ENCODE peak calls at places on chromosome 11, in six cellular contexts. One of them, this sample, is unnamed.

GRCh38 chr11:67482275-67482735 is 521 bp upstream of the AIP start:
- DNase-seq in PC-9: no peak
- DNase-seq in upper lobe of right lung: no peak
- DNase-seq in spleen: no peak
- DNase-seq in adrenal gland: no peak
- DNase-seq in A549: no peak
- DNase-seq in this sample: no peak

GRCh38 chr11:69574383-69575255 is 66.3 kb upstream of the CCND1 start:
- DNase-seq in A549: no peak
- DNase-seq in PC-9: no peak
- DNase-seq in upper lobe of right lung: peak
- DNase-seq in adrenal gland: no peak
- DNase-seq in spleen: no peak
- DNase-seq in this sample: no peak

GRCh38 chr11:45773271-45774022 is 31.5 kb upstream of the SLC35C1 start:
- DNase-seq in A549: no peak
- DNase-seq in PC-9: no peak
- DNase-seq in upper lobe of right lung: no peak
- DNase-seq in adrenal gland: no peak
- DNase-seq in spleen: no peak
- DNase-seq in this sample: no peak

GRCh38 chr11:18768472-18768901 is 23.1 kb downstream of the PTPN5 start:
- DNase-seq in A549: no peak
- DNase-seq in adrenal gland: no peak
- DNase-seq in spleen: peak
- DNase-seq in upper lobe of right lung: no peak
- DNase-seq in PC-9: no peak
- DNase-seq in this sample: no peak

GRCh38 chr11:58905716-58906547 is 33.4 kb upstream of the GLYATL1 start:
- DNase-seq in adrenal gland: no peak
- DNase-seq in PC-9: no peak
- DNase-seq in upper lobe of right lung: no peak
- DNase-seq in spleen: no peak
- DNase-seq in A549: peak
- DNase-seq in this sample: peak

GRCh38 chr11:5910521-5910920 is 17.5 kb downstream of the OR52E5 start:
- DNase-seq in A549: no peak
- DNase-seq in PC-9: no peak
- DNase-seq in upper lobe of right lung: no peak
- DNase-seq in adrenal gland: no peak
- DNase-seq in spleen: no peak
- DNase-seq in this sample: no peak

GRCh38 chr11:43508511-43508918 is 149.8 kb downstream of the TTC17 start:
- DNase-seq in adrenal gland: no peak
- DNase-seq in upper lobe of right lung: no peak
- DNase-seq in PC-9: no peak
- DNase-seq in spleen: no peak
- DNase-seq in A549: peak
- DNase-seq in this sample: peak

GRCh38 chr11:2072551-2073261 is 66.5 kb downstream of the IGF2 start:
- DNase-seq in adrenal gland: no peak
- DNase-seq in upper lobe of right lung: peak
- DNase-seq in spleen: peak
- DNase-seq in PC-9: no peak
- DNase-seq in A549: no peak
- DNase-seq in this sample: no peak

GRCh38 chr11:32358729-32359128 is 76.6 kb downstream of the WT1 start:
- DNase-seq in PC-9: no peak
- DNase-seq in adrenal gland: peak
- DNase-seq in A549: no peak
- DNase-seq in upper lobe of right lung: no peak
- DNase-seq in spleen: no peak
- DNase-seq in this sample: no peak

GRCh38 chr11:66881927-66882452 is 25.1 kb downstream of the LRFN4 start:
- DNase-seq in A549: no peak
- DNase-seq in spleen: no peak
- DNase-seq in PC-9: no peak
- DNase-seq in upper lobe of right lung: no peak
- DNase-seq in adrenal gland: peak
- DNase-seq in this sample: no peak

GRCh38 chr11:47977651-47978050 is 2.7 kb upstream of the PTPRJ start:
- DNase-seq in spleen: no peak
- DNase-seq in A549: no peak
- DNase-seq in PC-9: no peak
- DNase-seq in adrenal gland: no peak
- DNase-seq in upper lobe of right lung: no peak
- DNase-seq in this sample: no peak

GRCh38 chr11:77087723-77088225 is 14.9 kb upstream of the OMP start:
- DNase-seq in spleen: peak
- DNase-seq in PC-9: no peak
- DNase-seq in A549: no peak
- DNase-seq in upper lobe of right lung: peak
- DNase-seq in adrenal gland: no peak
- DNase-seq in this sample: no peak

GRCh38 chr11:33701831-33702230 is 1.2 kb upstream of the C11orf91 start:
- DNase-seq in adrenal gland: peak
- DNase-seq in upper lobe of right lung: no peak
- DNase-seq in A549: peak
- DNase-seq in spleen: no peak
- DNase-seq in PC-9: no peak
- DNase-seq in this sample: peak

GRCh38 chr11:106186630-106187029 is 109.2 kb downstream of the AASDHPPT start:
- DNase-seq in PC-9: no peak
- DNase-seq in A549: peak
- DNase-seq in upper lobe of right lung: no peak
- DNase-seq in adrenal gland: no peak
- DNase-seq in spleen: no peak
- DNase-seq in this sample: no peak

GRCh38 chr11:74685905-74686304 is 45.3 kb downstream of the CHRDL2 start:
- DNase-seq in spleen: peak
- DNase-seq in A549: no peak
- DNase-seq in adrenal gland: peak
- DNase-seq in PC-9: no peak
- DNase-seq in upper lobe of right lung: peak
- DNase-seq in this sample: no peak

GRCh38 chr11:134516529-134516928 is 104.5 kb upstream of the B3GAT1 start:
- DNase-seq in spleen: peak
- DNase-seq in upper lobe of right lung: peak
- DNase-seq in A549: no peak
- DNase-seq in PC-9: no peak
- DNase-seq in adrenal gland: no peak
- DNase-seq in this sample: no peak

GRCh38 chr11:42841563-42841962 is 470.2 kb upstream of the API5 start:
- DNase-seq in upper lobe of right lung: no peak
- DNase-seq in adrenal gland: no peak
- DNase-seq in spleen: no peak
- DNase-seq in PC-9: no peak
- DNase-seq in A549: no peak
- DNase-seq in this sample: no peak

GRCh38 chr11:125433454-125434121 is 62.5 kb downstream of the FEZ1 start:
- DNase-seq in PC-9: peak
- DNase-seq in adrenal gland: peak
- DNase-seq in spleen: no peak
- DNase-seq in A549: peak
- DNase-seq in upper lobe of right lung: no peak
- DNase-seq in this sample: peak

GRCh38 chr11:69677744-69678143 is 2.6 kb upstream of the LTO1 start:
- DNase-seq in A549: no peak
- DNase-seq in PC-9: no peak
- DNase-seq in upper lobe of right lung: no peak
- DNase-seq in spleen: no peak
- DNase-seq in adrenal gland: no peak
- DNase-seq in this sample: no peak

GRCh38 chr11:6438979-6439571 is 1.7 kb downstream of the HPX start:
- DNase-seq in PC-9: peak
- DNase-seq in upper lobe of right lung: no peak
- DNase-seq in spleen: no peak
- DNase-seq in adrenal gland: peak
- DNase-seq in A549: peak
- DNase-seq in this sample: peak

GRCh38 chr11:15280393-15280792 is 165.7 kb downstream of the INSC start:
- DNase-seq in PC-9: no peak
- DNase-seq in upper lobe of right lung: no peak
- DNase-seq in adrenal gland: no peak
- DNase-seq in A549: no peak
- DNase-seq in spleen: no peak
- DNase-seq in this sample: no peak

GRCh38 chr11:1659478-1659877 is 29.9 kb downstream of the KRTAP5-5 start:
- DNase-seq in spleen: no peak
- DNase-seq in PC-9: no peak
- DNase-seq in adrenal gland: no peak
- DNase-seq in A549: no peak
- DNase-seq in upper lobe of right lung: peak
- DNase-seq in this sample: no peak

GRCh38 chr11:134626032-134626431 is 214.0 kb upstream of the B3GAT1 start:
- DNase-seq in upper lobe of right lung: no peak
- DNase-seq in spleen: no peak
- DNase-seq in adrenal gland: no peak
- DNase-seq in A549: no peak
- DNase-seq in PC-9: no peak
- DNase-seq in this sample: no peak

GRCh38 chr11:8229299-8230177 is 34.1 kb downstream of the LMO1 start:
- DNase-seq in spleen: peak
- DNase-seq in upper lobe of right lung: peak
- DNase-seq in A549: no peak
- DNase-seq in PC-9: peak
- DNase-seq in adrenal gland: peak
- DNase-seq in this sample: no peak

GRCh38 chr11:2951235-2952110 is 22.3 kb upstream of the PHLDA2 start:
- DNase-seq in PC-9: no peak
- DNase-seq in upper lobe of right lung: no peak
- DNase-seq in spleen: no peak
- DNase-seq in adrenal gland: no peak
- DNase-seq in A549: no peak
- DNase-seq in this sample: peak

GRCh38 chr11:109329716-109330115 is 92.3 kb upstream of the C11orf87 start:
- DNase-seq in spleen: no peak
- DNase-seq in upper lobe of right lung: no peak
- DNase-seq in adrenal gland: no peak
- DNase-seq in A549: no peak
- DNase-seq in PC-9: no peak
- DNase-seq in this sample: no peak

GRCh38 chr11:30789270-30789669 is 203.1 kb upstream of the MPPED2 start:
- DNase-seq in upper lobe of right lung: no peak
- DNase-seq in PC-9: no peak
- DNase-seq in spleen: no peak
- DNase-seq in adrenal gland: no peak
- DNase-seq in A549: no peak
- DNase-seq in this sample: peak

GRCh38 chr11:4699697-4700435 is 2.2 kb upstream of the OR51E2 start:
- DNase-seq in adrenal gland: no peak
- DNase-seq in upper lobe of right lung: no peak
- DNase-seq in spleen: no peak
- DNase-seq in A549: no peak
- DNase-seq in PC-9: no peak
- DNase-seq in this sample: no peak

DNA sequence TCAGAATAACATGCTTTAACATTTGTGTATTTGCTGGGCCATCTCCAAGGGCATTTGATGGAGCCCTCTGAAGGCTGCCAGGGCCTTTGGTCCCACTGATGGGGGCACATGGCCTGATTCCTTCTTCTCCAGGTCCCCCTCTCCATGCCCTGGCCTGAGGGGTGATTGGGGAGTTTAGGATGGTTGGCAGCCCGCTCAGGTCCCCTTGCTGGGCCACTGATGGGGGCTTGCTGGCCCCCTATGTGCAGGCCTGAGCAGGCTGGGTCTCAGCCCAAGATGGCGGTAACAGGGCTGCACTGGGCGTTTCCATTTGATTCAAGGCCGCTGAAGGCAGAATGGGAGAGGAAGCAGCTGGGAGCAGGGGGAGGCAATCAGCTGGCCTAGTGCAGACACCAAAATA is 113.7 kb upstream of the NECTIN1 start:
- DNase-seq in PC-9: no peak
- DNase-seq in spleen: peak
- DNase-seq in upper lobe of right lung: no peak
- DNase-seq in adrenal gland: no peak
- DNase-seq in A549: no peak
- DNase-seq in this sample: no peak
- TF ChIP-seq CTCF in PC-9: no peak
- TF ChIP-seq CTCF in spleen: no peak
- TF ChIP-seq CTCF in upper lobe of right lung: no peak
- TF ChIP-seq CTCF in adrenal gland: no peak
- TF ChIP-seq CTCF in A549: no peak
- TF ChIP-seq CTCF in this sample: no peak

GRCh38 chr11:118114266-118114665 is 27.5 kb upstream of the SMIM35 start:
- DNase-seq in PC-9: no peak
- DNase-seq in spleen: no peak
- DNase-seq in A549: no peak
- DNase-seq in adrenal gland: no peak
- DNase-seq in upper lobe of right lung: peak
- DNase-seq in this sample: no peak
- TF ChIP-seq CTCF in PC-9: no peak
- TF ChIP-seq CTCF in spleen: no peak
- TF ChIP-seq CTCF in A549: no peak
- TF ChIP-seq CTCF in adrenal gland: no peak
- TF ChIP-seq CTCF in upper lobe of right lung: no peak
- TF ChIP-seq CTCF in this sample: no peak

DNA sequence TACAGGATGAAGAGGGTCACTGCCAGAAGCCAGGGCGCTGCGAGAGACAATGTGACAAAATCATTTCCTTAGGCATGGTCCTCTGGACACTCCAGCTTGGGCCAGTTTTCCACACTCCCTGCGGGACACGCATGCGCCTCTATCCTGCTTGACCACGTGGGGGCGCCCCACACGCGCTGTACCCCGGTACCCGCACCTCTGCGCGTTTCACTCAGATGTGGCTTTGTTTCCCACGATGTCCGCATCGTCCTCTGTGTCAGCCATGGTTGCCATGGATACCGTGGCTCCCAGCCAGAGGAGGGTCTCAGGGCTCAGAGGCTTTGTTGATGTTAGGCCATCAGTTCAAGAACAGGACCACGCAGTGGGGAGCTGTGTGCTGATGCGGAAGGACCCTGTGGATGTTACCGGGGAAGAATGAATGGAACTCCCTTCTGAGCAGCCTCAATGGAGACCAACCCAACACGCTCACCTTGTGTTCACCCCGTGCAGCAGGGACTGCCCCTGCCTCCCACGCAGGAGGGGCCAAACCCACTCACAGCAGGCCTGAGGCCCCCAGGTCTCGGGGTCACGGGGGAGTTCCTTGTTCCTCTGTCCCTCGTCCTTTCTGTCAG is 101.1 kb upstream of the SLC22A12 start:
- DNase-seq in spleen: peak
- DNase-seq in A549: peak
- DNase-seq in adrenal gland: peak
- DNase-seq in upper lobe of right lung: peak
- DNase-seq in PC-9: peak
- DNase-seq in this sample: peak
- TF ChIP-seq CTCF in spleen: peak
- TF ChIP-seq CTCF in A549: peak
- TF ChIP-seq CTCF in adrenal gland: peak
- TF ChIP-seq CTCF in upper lobe of right lung: peak
- TF ChIP-seq CTCF in PC-9: peak
- TF ChIP-seq CTCF in this sample: peak

DNA sequence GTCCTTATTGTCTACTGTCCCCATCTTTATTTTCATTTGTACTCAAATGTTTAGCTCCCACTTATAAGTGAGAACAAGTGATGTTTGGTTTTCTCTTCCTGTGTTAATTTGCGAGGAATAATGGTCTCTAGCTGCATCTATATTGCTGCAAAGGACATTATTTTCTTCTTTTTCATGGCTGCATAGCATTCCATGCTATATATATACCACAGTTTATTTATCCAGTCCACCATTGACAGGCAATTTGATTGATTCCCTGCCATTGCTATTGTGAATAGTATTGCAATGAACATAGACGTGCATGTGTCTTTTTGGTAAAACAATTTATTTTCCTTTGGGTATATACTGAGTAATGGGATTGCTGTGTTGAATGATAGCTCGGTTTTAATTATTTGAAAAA is 1545.8 kb upstream of the RAG2 start:
- DNase-seq in upper lobe of right lung: no peak
- DNase-seq in spleen: no peak
- DNase-seq in PC-9: no peak
- DNase-seq in adrenal gland: no peak
- DNase-seq in A549: no peak
- DNase-seq in this sample: no peak
- TF ChIP-seq CTCF in upper lobe of right lung: no peak
- TF ChIP-seq CTCF in spleen: no peak
- TF ChIP-seq CTCF in PC-9: no peak
- TF ChIP-seq CTCF in adrenal gland: no peak
- TF ChIP-seq CTCF in A549: no peak
- TF ChIP-seq CTCF in this sample: no peak